ENCODE peak calls at places on chromosomes 13 and 19, in seven cellular contexts. Q is IMR-90; Z is colonic mucosa; V is epithelial cell of esophagus; T is mesenchymal stem cell; E is effector memory CD4-positive, alpha-beta T cell; D is left ventricle myocardium inferior. R is an unnamed sample.

GRCh38 chr19:43754312-43754561 is 525 bp downstream of the SMG9 start:
- DNase-seq in Z (no peak), D (no peak), Q (no peak), E (no peak), T (no peak), V (no peak), R (no peak)

GRCh38 chr13:82070411-82070810 is 1729.5 kb upstream of the SPRY2 start:
- DNase-seq in Z (no peak), D (no peak), E (no peak), T (no peak), Q (no peak), V (no peak), R (no peak)

GRCh38 chr13:35157143-35157755 is 215.2 kb downstream of the NBEA start:
- DNase-seq in E (no peak), Z (peak), V (peak), D (no peak), T (peak), Q (peak), R (peak)

GRCh38 chr19:46373573-46374359 is 26.9 kb downstream of the PPP5C start:
- DNase-seq in D (peak), V (peak), T (peak), Q (peak), Z (peak), E (no peak), R (no peak)

GRCh38 chr13:64471916-64472315 is 2758.2 kb downstream of the PCDH9 start:
- DNase-seq in Q (peak), E (no peak), Z (no peak), D (no peak), T (peak), V (peak), R (no peak)

GRCh38 chr13:77509221-77509620 is 26.3 kb upstream of the SCEL start:
- DNase-seq in E (no peak), T (peak), Q (peak), D (no peak), V (peak), Z (no peak), R (no peak)

GRCh38 chr19:30799854-30800755 is 427.9 kb downstream of the ZNF536 start:
- DNase-seq in T (peak), Z (peak), V (no peak), E (no peak), Q (no peak), D (peak), R (no peak)

GRCh38 chr19:45996933-45997332 is 1.7 kb downstream of the CCDC61 start:
- DNase-seq in D (no peak), Z (no peak), Q (no peak), V (no peak), T (no peak), E (no peak), R (no peak)

GRCh38 chr13:98824376-98825160 is 72.1 kb upstream of the SLC15A1 start:
- DNase-seq in Q (peak), T (no peak), Z (no peak), D (no peak), E (no peak), V (peak), R (no peak)

GRCh38 chr19:56162258-56162657 is 13.6 kb upstream of the GALP start:
- DNase-seq in T (peak), Z (no peak), E (no peak), V (no peak), Q (peak), D (no peak), R (no peak)

GRCh38 chr13:39900106-39900750 is 244.8 kb downstream of the COG6 start:
- DNase-seq in T (no peak), D (no peak), V (no peak), Z (no peak), Q (peak), E (no peak), R (no peak)

GRCh38 chr19:35715981-35716734 is 1.6 kb upstream of the KMT2B start:
- DNase-seq in V (no peak), T (no peak), E (no peak), Q (peak), D (peak), Z (peak), R (no peak)

GRCh38 chr13:76226941-76227340 is 590.8 kb downstream of the LMO7 start:
- DNase-seq in E (no peak), V (no peak), Z (no peak), Q (peak), D (no peak), T (peak), R (no peak)

GRCh38 chr13:19604306-19604705 is 29.2 kb upstream of the MPHOSPH8 start:
- DNase-seq in Z (no peak), Q (no peak), D (no peak), V (no peak), E (no peak), T (no peak), R (no peak)

GRCh38 chr19:10086032-10086903 is at the start of gene SHFL:
- DNase-seq in Q (peak), E (peak), Z (peak), V (peak), D (peak), T (peak), R (peak)

GRCh38 chr19:42269518-42270345 is 680 bp downstream of the CIC start:
- DNase-seq in V (no peak), E (no peak), Q (no peak), Z (peak), D (no peak), T (no peak), R (no peak)

GRCh38 chr13:37209621-37210020 is 104.2 kb upstream of the CSNK1A1L start:
- DNase-seq in T (peak), Q (peak), Z (no peak), D (no peak), V (no peak), E (no peak), R (no peak)

DNA sequence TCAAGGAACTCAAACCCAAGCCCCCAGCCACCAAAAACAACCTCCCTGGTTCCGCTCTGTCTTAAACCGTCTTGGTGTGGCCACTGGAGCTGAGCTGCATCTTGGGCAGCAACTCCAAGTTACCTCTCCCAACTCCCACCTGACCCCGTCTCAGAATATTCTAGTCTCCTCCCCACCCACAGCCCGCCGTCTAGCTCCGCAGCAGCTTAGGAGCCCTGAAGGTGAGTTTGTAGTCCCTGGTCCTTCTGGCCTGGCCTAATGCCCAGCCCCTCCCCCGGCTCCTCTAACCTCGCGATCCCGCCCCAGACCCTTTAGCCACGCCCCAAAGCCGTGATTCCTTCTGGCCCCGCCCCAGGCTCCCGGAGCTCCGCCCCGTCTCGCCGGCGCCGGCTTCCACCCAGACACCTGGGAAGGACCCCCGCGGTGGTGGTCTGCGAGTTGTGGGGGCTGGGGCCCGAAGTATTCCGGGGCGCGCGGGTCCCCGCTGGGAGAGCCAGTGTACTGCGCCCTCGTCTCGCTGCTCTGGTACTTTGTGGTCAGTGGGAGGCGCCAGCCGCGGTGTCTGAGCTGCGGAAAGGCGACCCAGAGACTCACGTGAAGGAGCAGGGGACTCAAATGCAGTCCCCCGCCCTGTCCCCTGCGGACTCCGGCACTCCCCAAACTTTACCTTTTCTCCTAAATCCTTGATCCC is 2.5 kb upstream of the LHB start:
- DNase-seq in V (peak), Z (peak), Q (peak), T (no peak), E (peak), D (peak), R (no peak)
- H3K4me3 ChIP-seq in V (peak), Z (peak), Q (peak), T (peak), E (peak), D (peak), R (no peak)

GRCh38 chr19:53871448-53871847 is 3.8 kb downstream of the MYADM start:
- DNase-seq in Z (no peak), T (peak), E (no peak), D (no peak), Q (no peak), V (no peak), R (no peak)
- H3K4me3 ChIP-seq in Z (peak), T (no peak), E (no peak), D (no peak), Q (no peak), V (no peak), R (no peak)

GRCh38 chr13:79225487-79226232 is 180.4 kb downstream of the RBM26 start:
- DNase-seq in E (no peak), T (peak), V (peak), D (no peak), Z (no peak), Q (no peak), R (no peak)
- H3K4me3 ChIP-seq in E (no peak), T (no peak), V (no peak), D (no peak), Z (no peak), Q (no peak), R (no peak)

DNA sequence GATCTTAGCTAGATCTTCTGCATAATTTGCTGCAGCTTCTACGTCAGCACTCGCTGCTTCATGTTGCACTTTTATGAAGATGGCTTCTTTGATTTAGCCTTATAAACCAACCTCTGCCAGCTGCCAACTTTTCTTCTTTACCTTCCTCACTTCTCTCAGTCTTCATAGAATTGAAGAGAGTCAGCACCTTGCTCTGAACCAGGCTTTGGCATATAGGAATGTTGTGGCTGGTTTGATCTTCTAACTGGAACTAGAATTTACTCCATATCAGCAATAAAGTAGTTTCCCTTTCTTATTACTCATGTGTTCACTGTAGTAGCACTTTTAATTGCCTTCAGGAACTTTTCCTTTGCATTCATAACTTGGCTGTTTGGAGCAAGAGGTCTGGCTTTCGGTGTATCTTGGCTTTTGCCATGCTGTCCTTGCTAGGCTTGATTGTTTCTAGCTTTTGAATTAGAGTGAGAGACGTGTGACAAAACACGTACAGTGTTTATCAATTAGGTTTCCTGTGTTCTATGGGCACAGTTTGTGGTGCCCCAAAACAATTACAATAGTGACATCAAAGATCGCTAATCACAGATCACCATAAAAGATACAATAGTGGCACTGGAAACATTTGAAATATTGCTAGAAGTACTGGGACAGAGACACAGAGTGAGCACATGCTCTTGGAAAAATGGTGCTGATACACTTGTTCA is 50.7 kb downstream of the NDFIP2 start:
- DNase-seq in T (no peak), V (no peak), D (no peak), Z (no peak), E (no peak), Q (no peak), R (no peak)
- H3K4me3 ChIP-seq in T (no peak), V (no peak), D (no peak), Z (no peak), E (no peak), Q (no peak), R (no peak)

DNA sequence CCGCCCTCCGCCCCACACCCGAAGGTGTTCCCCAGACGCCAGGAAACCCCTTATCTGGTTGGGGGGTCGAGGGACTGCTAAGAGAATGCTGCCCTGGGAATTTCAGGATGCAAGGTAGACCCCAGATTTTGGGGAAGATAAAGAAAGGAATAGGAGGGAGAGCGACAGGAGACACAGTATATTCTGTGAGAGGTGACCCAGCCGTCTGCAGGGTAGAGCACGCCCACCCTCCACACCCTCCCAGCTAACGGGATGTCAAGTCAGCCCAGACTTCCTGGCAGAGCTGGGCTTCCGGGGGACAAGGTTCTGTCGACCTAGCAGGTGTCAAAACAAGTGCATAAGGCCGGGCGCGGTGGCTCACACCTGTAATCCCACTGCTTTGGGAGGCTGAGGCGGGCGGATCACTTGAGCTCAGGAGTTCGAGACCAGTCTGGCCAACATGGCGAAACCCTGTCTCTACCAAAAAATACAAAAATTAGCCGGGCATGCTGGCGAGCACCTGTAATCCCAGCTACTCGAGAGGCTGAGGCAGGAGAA is 735 bp upstream of the PRR36 start:
- DNase-seq in Z (no peak), E (no peak), V (no peak), T (no peak), Q (no peak), D (no peak), R (no peak)
- H3K4me3 ChIP-seq in Z (no peak), E (peak), V (no peak), T (no peak), Q (no peak), D (peak), R (peak)

GRCh38 chr13:91353494-91353893 is 6.0 kb downstream of the MIR17HG start:
- DNase-seq in Q (no peak), E (no peak), D (no peak), T (no peak), Z (no peak), V (no peak), R (no peak)

GRCh38 chr13:91351123-91351522 is 3.6 kb downstream of the MIR17HG start:
- DNase-seq in V (no peak), Q (no peak), T (no peak), E (no peak), Z (no peak), D (no peak), R (no peak)

GRCh38 chr13:91348906-91349435 is 1.5 kb downstream of the MIR17HG start:
- DNase-seq in D (peak), E (peak), V (peak), Z (peak), T (peak), Q (peak), R (peak)

GRCh38 chr13:91349992-91350911 is 2.8 kb downstream of the MIR17HG start:
- DNase-seq in D (no peak), E (no peak), T (no peak), V (no peak), Z (no peak), Q (no peak), R (no peak)

DNA sequence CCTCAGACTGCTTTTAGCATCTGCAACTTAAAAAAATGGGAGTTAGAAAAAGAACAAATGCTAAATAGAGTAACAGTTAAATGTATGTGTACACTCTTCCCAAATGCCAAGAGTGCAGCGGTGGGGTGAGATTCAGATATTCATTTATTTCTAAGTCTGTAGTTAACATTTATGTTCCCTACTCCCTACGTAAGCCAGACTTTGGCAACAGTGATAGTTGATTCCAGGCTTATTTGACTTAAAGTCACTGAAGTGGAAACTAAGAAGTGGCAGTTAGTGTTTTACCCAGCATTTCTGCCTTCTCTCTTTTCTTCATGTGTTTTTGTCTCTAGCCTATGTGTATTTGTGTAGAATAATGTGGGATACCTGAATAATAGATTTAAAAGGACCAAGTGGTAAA is 4.5 kb downstream of the MIR17HG start:
- DNase-seq in D (no peak), V (no peak), Q (no peak), Z (no peak), T (no peak), E (no peak), R (no peak)
- H3K4me3 ChIP-seq in D (no peak), V (no peak), Q (no peak), Z (no peak), T (no peak), E (no peak), R (no peak)

DNA sequence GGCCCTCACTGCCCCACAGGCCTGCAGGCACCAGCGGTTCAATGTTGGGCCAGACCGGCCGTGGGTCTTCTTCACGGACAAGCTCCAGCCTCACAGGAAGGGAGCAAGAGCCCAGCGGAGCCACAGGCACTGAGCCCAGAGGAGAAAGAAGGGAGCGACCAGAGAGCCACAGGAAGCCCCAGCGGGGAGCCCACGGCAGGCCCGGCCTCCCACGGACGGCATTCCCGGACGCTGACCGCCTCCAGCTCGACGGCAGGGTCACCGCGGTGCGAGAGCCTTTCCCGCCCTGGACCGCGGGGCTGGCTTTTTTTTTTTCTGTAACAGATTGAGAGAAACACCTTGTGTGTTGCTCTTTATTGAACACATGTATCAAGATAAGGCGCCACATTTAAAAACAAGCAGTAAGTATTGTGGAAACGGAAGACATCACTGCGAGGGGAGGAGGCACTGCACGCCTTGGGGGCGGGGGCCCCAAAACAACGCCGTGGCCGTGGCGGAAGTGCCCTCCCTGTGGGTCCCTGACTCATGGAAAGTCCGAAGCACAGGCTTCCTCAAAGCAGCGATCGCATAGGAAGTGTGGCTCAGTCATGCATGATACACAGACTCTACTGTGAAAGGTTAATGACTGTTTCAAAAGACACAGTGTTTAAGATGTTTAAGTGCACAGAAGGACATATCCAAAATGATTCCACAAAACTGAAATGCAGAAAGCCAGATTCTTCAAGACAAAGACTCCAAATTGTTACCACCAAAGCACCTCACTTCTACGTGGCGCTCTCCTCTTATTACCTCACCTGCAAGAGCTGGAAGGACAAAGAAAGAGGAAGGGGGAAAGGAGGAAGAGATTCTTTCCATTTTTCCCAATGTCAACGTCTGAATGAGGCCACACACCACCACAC is 3.5 kb downstream of the RASA3 start:
- DNase-seq in T (peak), Z (peak), D (peak), Q (peak), E (peak), V (peak), R (peak)
- H3K4me3 ChIP-seq in T (peak), Z (peak), D (peak), Q (peak), E (peak), V (no peak), R (peak)

GRCh38 chr13:51647067-51647466 is 62.8 kb downstream of the WDFY2 start:
- DNase-seq in Q (no peak), Z (no peak), D (no peak), T (no peak), E (no peak), V (no peak), R (no peak)
- H3K4me3 ChIP-seq in Q (no peak), Z (no peak), D (no peak), T (no peak), E (no peak), V (no peak), R (no peak)

R was measured in Jurkat, Clone E6-1.